ENCODE peak calls at places on chromosomes 2 and 18, in four cellular contexts. F is pancreas, Z is IMR-90, P is body of pancreas. T is an unnamed sample.

GRCh38 chr2:235324324-235324723 is 169.5 kb upstream of the AGAP1 start:
- DNase-seq in F (no peak), Z (peak), P (no peak), T (no peak)

GRCh38 chr2:109635426-109636289 is 21.5 kb downstream of the SOWAHC start:
- DNase-seq in F (no peak), Z (no peak), P (no peak), T (no peak)

GRCh38 chr2:183079335-183079775 is 808 bp downstream of the DUSP19 start:
- DNase-seq in F (no peak), Z (no peak), P (peak), T (peak)

GRCh38 chr2:64837925-64838641 is 151.1 kb upstream of the SLC1A4 start:
- DNase-seq in F (no peak), Z (no peak), P (no peak), T (no peak)

GRCh38 chr18:32289480-32290075 is 99.7 kb downstream of the MEP1B start:
- DNase-seq in F (no peak), Z (peak), P (peak), T (peak)

GRCh38 chr2:239328306-239329191 is 72.3 kb downstream of the HDAC4 start:
- DNase-seq in F (no peak), Z (peak), P (peak), T (peak)

GRCh38 chr18:22545091-22545795 is 127.5 kb upstream of the CTAGE1 start:
- DNase-seq in F (no peak), Z (no peak), P (no peak), T (peak)

GRCh38 chr2:1422716-1423285 is 9.5 kb downstream of the TPO start:
- DNase-seq in F (no peak), Z (no peak), P (no peak), T (no peak)

GRCh38 chr2:232028071-232028470 is 66.6 kb downstream of the DIS3L2 start:
- DNase-seq in F (no peak), Z (peak), P (no peak), T (peak)

GRCh38 chr18:47249602-47250001 is 1.9 kb downstream of the SKOR2 start:
- DNase-seq in F (no peak), Z (no peak), P (no peak), T (no peak)

GRCh38 chr2:134727385-134727784 is 8.6 kb upstream of the TMEM163 start:
- DNase-seq in F (no peak), Z (no peak), P (peak), T (peak)

GRCh38 chr2:135245055-135245454 is 193.0 kb downstream of the RAB3GAP1 start:
- DNase-seq in F (no peak), Z (peak), P (no peak), T (peak)

GRCh38 chr2:234003972-234004617 is 46.4 kb upstream of the SPP2 start:
- DNase-seq in F (no peak), Z (peak), P (no peak), T (peak)

GRCh38 chr2:118085173-118086023 is 2.9 kb upstream of the INSIG2 start:
- DNase-seq in F (no peak), Z (no peak), P (no peak), T (no peak)
- H3K4me3 ChIP-seq in F (no peak), Z (no peak), P (no peak), T (no peak)

DNA sequence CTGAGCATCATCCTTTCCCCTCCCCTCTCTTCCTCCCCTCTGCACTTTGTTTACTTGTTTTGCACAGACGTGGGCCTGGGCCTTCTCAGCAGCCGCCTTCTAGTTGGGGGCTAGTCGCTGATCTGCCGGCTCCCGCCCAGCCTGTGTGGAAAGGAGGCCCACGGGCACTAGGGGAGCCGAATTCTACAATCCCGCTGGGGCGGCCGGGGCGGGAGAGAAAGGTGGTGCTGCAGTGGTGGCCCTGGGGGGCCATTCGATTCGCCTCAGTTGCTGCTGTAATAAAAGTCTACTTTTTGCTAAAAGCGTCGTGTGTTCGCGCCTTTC is 261 bp upstream of the KRTCAP3 start:
- DNase-seq in F (no peak), Z (no peak), P (no peak), T (no peak)
- TF ChIP-seq CTCF in F (peak), Z (no peak), P (no peak), T (no peak)

DNA sequence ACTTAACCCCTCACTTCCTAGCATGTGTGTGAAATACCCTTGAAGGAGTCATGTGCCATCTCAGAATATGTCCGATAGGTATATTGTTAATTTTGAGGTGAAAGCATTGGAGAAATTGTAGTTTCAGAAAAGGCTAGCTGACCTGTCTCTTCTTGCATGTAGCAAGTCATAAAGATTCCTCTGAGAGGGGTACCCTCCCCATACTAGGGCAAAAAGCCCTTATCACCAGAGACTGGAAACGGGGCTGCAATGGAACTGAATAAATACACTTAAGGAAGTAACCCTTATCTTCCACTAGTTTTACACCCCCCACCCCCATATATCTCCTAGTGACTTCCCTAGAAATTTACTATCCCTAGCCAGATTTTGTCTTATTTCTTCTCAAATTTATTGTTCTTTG is 1.8 kb upstream of the SF3B6 start:
- DNase-seq in F (no peak), Z (no peak), P (no peak), T (no peak)
- H3K4me3 ChIP-seq in F (no peak), Z (peak), P (no peak), T (peak)

GRCh38 chr2:187442378-187442777 is 5.7 kb downstream of the CALCRL start:
- DNase-seq in F (no peak), Z (no peak), P (no peak), T (no peak)
- TF ChIP-seq CTCF in F (no peak), Z (peak), P (no peak), T (peak)

DNA sequence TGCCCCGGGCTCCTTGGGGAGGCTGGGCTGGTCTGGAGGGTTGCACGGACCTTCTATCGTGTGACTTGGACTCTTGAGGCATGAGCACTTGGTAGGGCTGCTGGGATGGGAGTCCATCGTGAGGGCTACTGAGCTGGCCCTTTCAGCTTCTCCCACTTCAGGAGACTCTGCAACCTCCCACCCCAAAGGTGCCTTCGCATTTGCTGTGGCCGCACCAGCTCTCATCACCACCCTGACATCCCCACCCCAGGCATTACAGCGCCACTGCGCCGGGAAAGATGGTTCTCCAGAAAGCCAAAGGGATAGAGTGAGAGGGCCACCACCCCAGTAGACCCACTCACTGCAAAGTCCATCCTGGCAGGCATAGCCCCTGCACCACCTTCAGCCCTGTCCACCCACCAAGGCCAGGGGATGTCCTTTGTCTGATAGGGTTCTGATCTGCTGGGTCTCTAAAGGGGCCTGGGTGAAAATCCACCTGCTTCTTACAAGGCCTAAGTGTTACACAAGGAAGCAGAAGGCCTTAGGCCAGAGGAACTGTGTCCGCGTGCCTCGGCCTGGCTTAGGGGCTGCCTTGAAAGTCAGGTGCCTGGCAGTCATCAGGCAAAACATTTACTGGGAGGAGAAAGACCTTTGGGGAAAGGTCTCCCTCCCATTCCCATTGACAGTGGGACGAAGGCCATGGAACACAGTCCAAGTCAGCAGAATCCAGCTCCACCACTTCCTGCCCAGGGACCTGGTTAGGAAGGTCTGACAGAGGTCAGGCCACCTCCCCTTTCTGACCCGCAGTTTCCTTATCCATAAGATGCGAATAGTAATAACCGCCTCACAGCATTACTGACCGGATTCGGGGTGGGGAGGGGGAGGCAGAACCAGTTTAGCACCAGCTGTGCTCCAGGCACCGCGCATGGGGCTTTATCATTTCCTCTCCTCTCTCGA is 5.2 kb downstream of the EHD3 start:
- DNase-seq in F (no peak), Z (no peak), P (no peak), T (no peak)
- H3K4me3 ChIP-seq in F (no peak), Z (no peak), P (no peak), T (no peak)

GRCh38 chr2:150169230-150169629 is 318.2 kb downstream of the RND3 start:
- DNase-seq in F (no peak), Z (peak), P (peak), T (peak)
- TF ChIP-seq CTCF in F (no peak), Z (no peak), P (no peak), T (no peak)

DNA sequence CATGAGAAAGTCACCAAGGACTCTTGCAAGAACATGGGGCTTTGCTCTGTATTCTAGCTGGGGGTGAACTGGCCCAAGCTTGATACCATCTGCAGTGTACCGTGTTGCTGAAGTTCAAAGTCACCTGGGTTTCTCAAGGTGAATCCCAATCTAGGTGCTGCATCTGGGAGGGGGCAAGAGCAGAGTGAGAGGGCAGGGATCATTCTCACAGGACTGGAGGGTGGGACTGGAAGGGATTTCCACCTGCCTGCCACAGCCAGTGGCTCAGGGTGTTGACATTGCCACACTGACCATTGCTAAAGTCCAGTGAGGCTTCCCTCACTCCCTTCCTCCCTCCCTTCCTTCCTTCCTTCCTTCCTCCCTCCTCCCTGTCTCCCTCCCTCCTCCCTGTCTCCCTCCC is 98.7 kb downstream of the MYCN start:
- DNase-seq in F (no peak), Z (no peak), P (no peak), T (no peak)
- H3K4me3 ChIP-seq in F (no peak), Z (no peak), P (no peak), T (no peak)

GRCh38 chr2:106158131-106158530 is 36.0 kb downstream of the UXS1 start:
- DNase-seq in F (no peak), Z (no peak), P (no peak), T (no peak)

GRCh38 chr2:106158871-106159270 is 35.2 kb downstream of the UXS1 start:
- DNase-seq in F (no peak), Z (no peak), P (no peak), T (no peak)

GRCh38 chr2:106161938-106162814 is 31.9 kb downstream of the UXS1 start:
- DNase-seq in F (peak), Z (no peak), P (peak), T (peak)

GRCh38 chr2:106160786-106161261 is 33.3 kb downstream of the UXS1 start:
- DNase-seq in F (no peak), Z (no peak), P (no peak), T (no peak)

GRCh38 chr2:106159867-106160785 is 34.0 kb downstream of the UXS1 start:
- DNase-seq in F (no peak), Z (no peak), P (no peak), T (no peak)
- TF ChIP-seq CTCF in F (no peak), Z (no peak), P (no peak), T (no peak)

GRCh38 chr2:230847883-230848388 is 16.8 kb upstream of the ITM2C start:
- DNase-seq in F (peak), Z (peak), P (peak), T (peak)
- H3K4me3 ChIP-seq in F (no peak), Z (no peak), P (no peak), T (no peak)

GRCh38 chr2:90207454-90208058 is 1516.1 kb downstream of the RPIA start:
- DNase-seq in F (no peak), Z (no peak), P (no peak), T (peak)
- TF ChIP-seq CTCF in F (peak), Z (no peak), P (peak), T (peak)